ENCODE peak calls at places on chromosomes 3 and 15, in five cellular contexts. W is GM23338; Z is GM13977; S is fibroblast of lung; C is activated CD4-positive, alpha-beta T cell treated with anti-CD3 and anti-CD28 coated beads for 24 hours. U is an unnamed sample.

GRCh38 chr15:73357999-73358665 is 10.6 kb downstream of the HCN4 start:
- DNase-seq in W (no peak), C (no peak), S (no peak), Z (no peak), U (no peak)

GRCh38 chr3:31770822-31771326 is 210.2 kb downstream of the OSBPL10 start:
- DNase-seq in Z (no peak), S (no peak), W (no peak), C (no peak), U (no peak)

GRCh38 chr3:142027713-142028112 is 121.6 kb downstream of the TFDP2 start:
- DNase-seq in W (peak; percentile 49), S (peak; percentile 58), C (no peak), Z (peak; percentile 19), U (peak; percentile 22)

GRCh38 chr3:184343200-184343876 is 5.9 kb downstream of the FAM131A start:
- DNase-seq in S (peak; percentile 50), Z (no peak), W (no peak), C (no peak), U (no peak)

GRCh38 chr3:168884353-168884903 is 779.1 kb downstream of the MECOM start:
- DNase-seq in S (peak; percentile 95), W (no peak), C (no peak), Z (no peak), U (no peak)

GRCh38 chr3:127151992-127152391 is 40.9 kb upstream of the PRR23E start:
- DNase-seq in S (peak; percentile 74), W (no peak), Z (no peak), C (no peak), U (no peak)

GRCh38 chr3:101310580-101311375 is 9.6 kb downstream of the IMPG2 start:
- DNase-seq in W (no peak), C (no peak), Z (no peak), S (peak; percentile 66), U (no peak)

GRCh38 chr3:47976135-47976758 is 40.0 kb downstream of the MAP4 start:
- DNase-seq in Z (peak; percentile 24), W (no peak), C (no peak), S (no peak), U (no peak)

GRCh38 chr3:69182588-69183299 is 60.3 kb upstream of the LMOD3 start:
- DNase-seq in Z (no peak), W (no peak), S (peak; percentile 90), C (no peak), U (no peak)

GRCh38 chr3:114437897-114438296 is 144.1 kb downstream of the TIGIT start:
- DNase-seq in Z (no peak), W (no peak), C (no peak), S (no peak), U (no peak)

GRCh38 chr3:15051531-15051930 is 13.6 kb downstream of the MRPS25 start:
- DNase-seq in C (no peak), Z (peak; percentile 64), S (peak; percentile 6), W (peak; percentile 86), U (peak; percentile 41)

GRCh38 chr3:106688463-106688862 is 688.8 kb upstream of the CCDC54 start:
- DNase-seq in C (no peak), Z (no peak), S (peak; percentile 92), W (no peak), U (no peak)

GRCh38 chr3:144197116-144197515 is 225.5 kb downstream of the DIPK2A start:
- DNase-seq in S (no peak), W (no peak), C (no peak), Z (no peak), U (no peak)

GRCh38 chr3:126503701-126504100 is 13.9 kb downstream of the UROC1 start:
- DNase-seq in S (no peak), W (no peak), Z (no peak), C (no peak), U (no peak)

GRCh38 chr15:66017009-66017408 is 147.7 kb downstream of the RAB11A start:
- DNase-seq in W (no peak), C (no peak), S (no peak), Z (no peak), U (no peak)

GRCh38 chr3:138093721-138094120 is 21.7 kb downstream of the DZIP1L start:
- DNase-seq in S (peak; percentile 54), W (no peak), Z (no peak), C (no peak), U (no peak)

GRCh38 chr15:68479870-68480269 is 47.9 kb upstream of the ITGA11 start:
- DNase-seq in W (no peak), Z (no peak), C (no peak), S (peak; percentile 66), U (no peak)

GRCh38 chr3:155664922-155665695 is 79.8 kb downstream of the PLCH1 start:
- DNase-seq in Z (no peak), C (no peak), W (peak; percentile 20), S (peak; percentile 87), U (no peak)

GRCh38 chr3:114874447-114874846 is 272.6 kb downstream of the ZBTB20 start:
- DNase-seq in Z (no peak), S (no peak), W (no peak), C (no peak), U (no peak)

GRCh38 chr3:176796371-176796770 is 400.9 kb downstream of the TBL1XR1 start:
- DNase-seq in W (no peak), C (no peak), Z (no peak), S (peak; percentile 79), U (no peak)

GRCh38 chr15:49678655-49679054 is 57.8 kb downstream of the DTWD1 start:
- DNase-seq in Z (no peak), C (no peak), S (no peak), W (no peak), U (no peak)

GRCh38 chr3:75951941-75952340 is 166.6 kb upstream of the ZNF717 start:
- DNase-seq in C (no peak), S (peak; percentile 5), W (no peak), Z (no peak), U (no peak)

GRCh38 chr3:108090066-108090700 is 648 bp downstream of the CD47 start:
- DNase-seq in C (no peak), W (peak; percentile 75), Z (peak; percentile 51), S (peak; percentile 59), U (peak; percentile 64)

GRCh38 chr15:40289140-40289775 is 6.4 kb upstream of the ANKRD63 start:
- DNase-seq in S (no peak), W (no peak), C (no peak), Z (no peak), U (no peak)

GRCh38 chr3:189457201-189457607 is 174.0 kb upstream of the TP63 start:
- DNase-seq in Z (no peak), W (no peak), C (no peak), S (peak; percentile 71), U (no peak)

GRCh38 chr3:141389703-141390102 is 21.4 kb downstream of the ZBTB38 start:
- DNase-seq in W (no peak), Z (no peak), C (no peak), S (no peak), U (peak; percentile 53)

GRCh38 chr15:101318810-101319200 is 23.8 kb upstream of the SNRPA1 start:
- DNase-seq in W (peak; percentile 41), S (no peak), C (no peak), Z (no peak), U (no peak)

GRCh38 chr3:104596054-104596453 is 770.7 kb upstream of the ALCAM start:
- DNase-seq in C (no peak), W (no peak), Z (no peak), S (no peak), U (no peak)

GRCh38 chr15:101610628-101611000 is 41.6 kb downstream of the TM2D3 start:
- DNase-seq in Z (no peak), S (no peak), W (no peak), C (no peak), U (no peak)

GRCh38 chr15:66306381-66306780 is 13.0 kb downstream of the DIS3L start:
- DNase-seq in C (no peak), W (no peak), S (no peak), Z (no peak), U (no peak)

GRCh38 chr15:89416339-89417183 is 79.8 kb downstream of the RHCG start:
- DNase-seq in Z (peak; percentile 94), S (peak; percentile 27), C (peak; percentile 63), W (peak; percentile 97), U (peak; percentile 81)

GRCh38 chr3:47664519-47664918 is 85.9 kb upstream of the CSPG5 start:
- DNase-seq in Z (no peak), C (no peak), W (peak; percentile 67), S (peak; percentile 41), U (no peak)